ENCODE peak calls at places on chromosomes 16 and 17, in seven cellular contexts. One of them, this sample, is unnamed.

GRCh38 chr16:1613240-1613639 is 1.1 kb downstream of the CRAMP1 start:
- DNase-seq in CD4-positive, alpha-beta memory T cell: peak
- DNase-seq in right cardiac atrium: no peak
- DNase-seq in aorta: no peak
- DNase-seq in H1: no peak
- DNase-seq in HCT116: no peak
- DNase-seq in keratinocyte: no peak
- DNase-seq in this sample: no peak

GRCh38 chr17:76734080-76734840 is 2.9 kb downstream of the SRSF2 start:
- DNase-seq in HCT116: no peak
- DNase-seq in right cardiac atrium: no peak
- DNase-seq in keratinocyte: no peak
- DNase-seq in H1: no peak
- DNase-seq in CD4-positive, alpha-beta memory T cell: no peak
- DNase-seq in aorta: no peak
- DNase-seq in this sample: no peak

GRCh38 chr16:71917900-71918299 is 22.6 kb downstream of the IST1 start:
- DNase-seq in HCT116: no peak
- DNase-seq in aorta: no peak
- DNase-seq in H1: no peak
- DNase-seq in right cardiac atrium: no peak
- DNase-seq in keratinocyte: no peak
- DNase-seq in CD4-positive, alpha-beta memory T cell: no peak
- DNase-seq in this sample: no peak

GRCh38 chr17:77180503-77181330 is 39.9 kb downstream of the SEC14L1 start:
- DNase-seq in HCT116: no peak
- DNase-seq in right cardiac atrium: no peak
- DNase-seq in keratinocyte: no peak
- DNase-seq in CD4-positive, alpha-beta memory T cell: no peak
- DNase-seq in aorta: no peak
- DNase-seq in H1: no peak
- DNase-seq in this sample: no peak

GRCh38 chr16:86899757-86900156 is 321.4 kb downstream of the FOXL1 start:
- DNase-seq in aorta: no peak
- DNase-seq in keratinocyte: no peak
- DNase-seq in right cardiac atrium: no peak
- DNase-seq in H1: no peak
- DNase-seq in HCT116: no peak
- DNase-seq in CD4-positive, alpha-beta memory T cell: no peak
- DNase-seq in this sample: no peak

GRCh38 chr17:61389670-61390478 is 9.8 kb upstream of the TBX2 start:
- DNase-seq in H1: peak
- DNase-seq in HCT116: no peak
- DNase-seq in CD4-positive, alpha-beta memory T cell: no peak
- DNase-seq in aorta: peak
- DNase-seq in right cardiac atrium: no peak
- DNase-seq in keratinocyte: no peak
- DNase-seq in this sample: no peak

GRCh38 chr17:45222994-45223540 is 1.4 kb downstream of the FMNL1 start:
- DNase-seq in aorta: no peak
- DNase-seq in H1: no peak
- DNase-seq in HCT116: no peak
- DNase-seq in CD4-positive, alpha-beta memory T cell: no peak
- DNase-seq in right cardiac atrium: no peak
- DNase-seq in keratinocyte: no peak
- DNase-seq in this sample: no peak

GRCh38 chr16:57481421-57481820 is 4.9 kb downstream of the DOK4 start:
- DNase-seq in keratinocyte: no peak
- DNase-seq in right cardiac atrium: no peak
- DNase-seq in CD4-positive, alpha-beta memory T cell: no peak
- DNase-seq in HCT116: no peak
- DNase-seq in aorta: peak
- DNase-seq in H1: no peak
- DNase-seq in this sample: no peak

GRCh38 chr16:87317766-87318121 is 552 bp upstream of the C16orf95 start:
- DNase-seq in aorta: peak
- DNase-seq in keratinocyte: no peak
- DNase-seq in right cardiac atrium: peak
- DNase-seq in CD4-positive, alpha-beta memory T cell: no peak
- DNase-seq in HCT116: no peak
- DNase-seq in H1: no peak
- DNase-seq in this sample: peak

GRCh38 chr16:3281222-3281621 is 2.1 kb upstream of the ZNF263 start:
- DNase-seq in right cardiac atrium: no peak
- DNase-seq in H1: no peak
- DNase-seq in CD4-positive, alpha-beta memory T cell: no peak
- DNase-seq in keratinocyte: no peak
- DNase-seq in HCT116: no peak
- DNase-seq in aorta: no peak
- DNase-seq in this sample: no peak
- H3K4me3 ChIP-seq in right cardiac atrium: no peak
- H3K4me3 ChIP-seq in H1: no peak
- H3K4me3 ChIP-seq in CD4-positive, alpha-beta memory T cell: no peak
- H3K4me3 ChIP-seq in keratinocyte: no peak
- H3K4me3 ChIP-seq in HCT116: no peak
- H3K4me3 ChIP-seq in aorta: no peak
- H3K4me3 ChIP-seq in this sample: no peak

DNA sequence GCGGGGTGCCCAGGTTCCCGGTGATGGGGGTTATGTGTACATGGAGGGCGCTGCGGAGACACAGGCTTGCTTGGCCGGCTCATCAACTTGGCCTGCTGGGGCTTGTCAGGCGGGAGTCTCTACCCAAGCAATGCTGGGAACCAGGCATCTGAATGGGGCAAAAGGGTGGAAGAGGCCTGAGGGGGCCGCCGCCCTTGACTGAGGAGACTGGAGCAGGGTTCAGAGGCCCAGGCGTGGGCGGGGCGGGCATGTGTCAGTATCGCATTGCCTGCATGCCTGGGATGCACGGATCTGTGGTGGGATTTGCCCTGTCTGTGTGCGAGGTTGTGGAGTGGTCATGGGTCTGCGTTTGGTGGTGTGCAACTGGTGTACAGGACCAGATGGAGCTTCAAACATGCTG is 21.1 kb downstream of the ARHGAP23 start:
- DNase-seq in keratinocyte: peak
- DNase-seq in CD4-positive, alpha-beta memory T cell: no peak
- DNase-seq in HCT116: no peak
- DNase-seq in aorta: no peak
- DNase-seq in right cardiac atrium: no peak
- DNase-seq in H1: no peak
- DNase-seq in this sample: no peak
- H3K27ac ChIP-seq in keratinocyte: peak
- H3K27ac ChIP-seq in CD4-positive, alpha-beta memory T cell: no peak
- H3K27ac ChIP-seq in HCT116: peak
- H3K27ac ChIP-seq in aorta: no peak
- H3K27ac ChIP-seq in right cardiac atrium: peak
- H3K27ac ChIP-seq in H1: peak
- H3K27ac ChIP-seq in this sample: no peak

DNA sequence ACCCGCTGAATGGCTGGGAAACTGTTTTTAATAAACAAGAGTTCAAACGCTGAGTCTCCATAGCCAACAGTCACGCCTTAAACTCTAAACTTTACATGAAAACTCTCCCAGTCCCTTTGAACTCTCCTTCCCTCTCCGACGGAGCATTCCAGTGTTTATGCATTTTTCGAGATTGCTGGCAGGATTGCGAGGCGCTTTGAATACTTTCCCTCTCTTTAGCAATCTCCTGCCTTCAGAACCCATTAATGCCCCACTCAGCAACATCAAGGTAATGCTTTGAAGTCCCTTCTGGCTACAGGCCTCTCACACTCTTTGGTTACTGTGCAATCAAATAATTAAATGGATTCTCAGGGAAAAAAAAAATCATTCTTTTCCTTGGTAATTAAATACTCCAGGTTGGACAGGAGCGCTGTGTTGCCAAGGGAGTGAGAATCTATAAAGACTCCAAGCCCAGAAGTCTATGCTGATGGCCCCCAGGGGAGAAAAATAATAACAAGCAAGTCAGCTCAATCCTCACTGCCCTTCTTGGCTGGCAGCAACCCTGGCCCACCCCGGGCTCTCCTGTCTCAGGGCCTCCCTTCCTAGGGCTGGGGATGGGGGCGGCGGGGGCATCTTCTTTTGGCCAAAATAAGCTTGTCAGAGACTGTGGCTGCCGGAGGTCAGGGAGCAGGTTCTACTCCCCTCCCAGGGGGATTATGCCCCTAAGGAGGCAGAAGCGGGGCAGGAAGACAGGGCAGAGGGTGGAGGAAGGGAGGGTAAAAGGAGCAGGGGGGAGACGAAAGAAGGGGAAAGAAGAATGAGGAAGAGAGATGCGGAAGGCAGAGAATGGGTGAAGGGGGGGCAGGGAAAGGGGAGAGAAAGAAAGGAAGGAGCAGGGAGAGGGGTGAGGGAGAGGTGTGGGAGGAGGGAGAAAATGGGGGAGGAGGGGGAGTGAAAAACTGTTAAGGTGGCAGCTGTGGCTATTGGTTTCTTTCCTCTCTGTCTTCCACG is 45.2 kb downstream of the AXIN2 start:
- DNase-seq in aorta: no peak
- DNase-seq in H1: peak
- DNase-seq in keratinocyte: no peak
- DNase-seq in CD4-positive, alpha-beta memory T cell: no peak
- DNase-seq in HCT116: peak
- DNase-seq in right cardiac atrium: no peak
- DNase-seq in this sample: no peak
- H3K4me3 ChIP-seq in aorta: no peak
- H3K4me3 ChIP-seq in H1: no peak
- H3K4me3 ChIP-seq in keratinocyte: no peak
- H3K4me3 ChIP-seq in CD4-positive, alpha-beta memory T cell: no peak
- H3K4me3 ChIP-seq in HCT116: no peak
- H3K4me3 ChIP-seq in right cardiac atrium: no peak
- H3K4me3 ChIP-seq in this sample: no peak

GRCh38 chr16:84618428-84619102 is 687 bp upstream of the COTL1 start:
- DNase-seq in aorta: peak
- DNase-seq in keratinocyte: peak
- DNase-seq in H1: peak
- DNase-seq in HCT116: peak
- DNase-seq in CD4-positive, alpha-beta memory T cell: no peak
- DNase-seq in right cardiac atrium: peak
- DNase-seq in this sample: peak
- H3K27ac ChIP-seq in aorta: no peak
- H3K27ac ChIP-seq in keratinocyte: peak
- H3K27ac ChIP-seq in H1: peak
- H3K27ac ChIP-seq in HCT116: peak
- H3K27ac ChIP-seq in CD4-positive, alpha-beta memory T cell: no peak
- H3K27ac ChIP-seq in right cardiac atrium: no peak
- H3K27ac ChIP-seq in this sample: no peak

GRCh38 chr16:554297-554621 is 5.9 kb upstream of the PRR35 start:
- DNase-seq in keratinocyte: no peak
- DNase-seq in aorta: no peak
- DNase-seq in HCT116: no peak
- DNase-seq in right cardiac atrium: no peak
- DNase-seq in H1: no peak
- DNase-seq in CD4-positive, alpha-beta memory T cell: no peak
- DNase-seq in this sample: no peak

GRCh38 chr16:555528-556478 is 4.4 kb upstream of the PRR35 start:
- DNase-seq in aorta: no peak
- DNase-seq in right cardiac atrium: no peak
- DNase-seq in H1: no peak
- DNase-seq in HCT116: no peak
- DNase-seq in CD4-positive, alpha-beta memory T cell: no peak
- DNase-seq in keratinocyte: no peak
- DNase-seq in this sample: no peak

GRCh38 chr16:553601-554296 is 6.4 kb upstream of the PRR35 start:
- DNase-seq in aorta: no peak
- DNase-seq in HCT116: no peak
- DNase-seq in keratinocyte: no peak
- DNase-seq in CD4-positive, alpha-beta memory T cell: no peak
- DNase-seq in right cardiac atrium: no peak
- DNase-seq in H1: no peak
- DNase-seq in this sample: no peak

GRCh38 chr16:556479-557173 is 3.6 kb upstream of the PRR35 start:
- DNase-seq in right cardiac atrium: no peak
- DNase-seq in aorta: no peak
- DNase-seq in HCT116: no peak
- DNase-seq in keratinocyte: no peak
- DNase-seq in H1: no peak
- DNase-seq in CD4-positive, alpha-beta memory T cell: no peak
- DNase-seq in this sample: no peak

DNA sequence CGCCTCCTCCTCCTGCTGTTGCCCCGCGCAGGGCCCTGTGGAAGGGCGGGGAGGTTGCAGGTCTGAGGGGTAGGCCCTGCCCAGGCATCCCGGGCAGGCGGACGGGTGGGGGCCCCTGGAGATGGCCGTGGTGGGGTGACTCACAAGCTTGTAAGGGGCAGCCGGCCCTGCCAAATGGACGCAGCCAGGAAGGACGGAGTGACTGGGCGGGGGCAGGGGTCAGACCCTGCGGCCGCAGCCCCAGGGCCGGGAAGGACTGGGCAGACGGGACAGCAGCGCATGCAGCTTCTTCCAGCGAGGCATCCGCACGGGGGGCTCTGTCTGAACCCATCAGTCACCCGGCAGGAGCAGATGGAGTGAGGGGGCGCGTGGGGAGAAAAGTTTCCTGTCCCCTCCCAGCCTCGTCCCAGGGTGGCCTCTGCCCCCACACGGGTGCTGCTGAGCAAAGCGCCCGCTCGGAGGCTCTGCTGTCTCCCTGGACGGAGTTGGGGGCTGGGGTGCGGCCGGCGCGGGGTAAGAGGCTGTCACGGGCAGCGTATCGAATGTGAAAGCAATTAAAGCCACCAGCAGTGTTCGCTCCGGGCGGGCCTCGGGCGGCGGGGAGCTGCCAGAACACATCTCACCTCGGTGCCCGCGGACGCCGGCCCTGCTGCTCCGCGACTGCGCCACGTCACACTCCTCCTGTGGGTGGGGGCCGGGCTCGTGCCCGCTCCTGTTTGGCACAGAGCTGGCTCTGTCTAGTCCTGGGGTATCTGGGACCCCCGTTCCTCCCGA is 5.4 kb upstream of the PRR35 start:
- DNase-seq in HCT116: no peak
- DNase-seq in keratinocyte: no peak
- DNase-seq in aorta: no peak
- DNase-seq in CD4-positive, alpha-beta memory T cell: no peak
- DNase-seq in H1: no peak
- DNase-seq in right cardiac atrium: no peak
- DNase-seq in this sample: no peak
- H3K4me3 ChIP-seq in HCT116: no peak
- H3K4me3 ChIP-seq in keratinocyte: peak
- H3K4me3 ChIP-seq in aorta: no peak
- H3K4me3 ChIP-seq in CD4-positive, alpha-beta memory T cell: no peak
- H3K4me3 ChIP-seq in H1: no peak
- H3K4me3 ChIP-seq in right cardiac atrium: no peak
- H3K4me3 ChIP-seq in this sample: no peak